ENCODE peak calls at places on chromosomes 3 and 15, in seven cellular contexts. O is HFFc6; R is astrocyte of the spinal cord; H is WTC11; X is uterus; W is foreskin fibroblast; J is CD8-positive, alpha-beta T cell. U is an unnamed sample.

GRCh38 chr3:184772667-184773272 is 39.2 kb upstream of the VPS8 start:
- DNase-seq in W (no peak), J (no peak), H (no peak), X (peak; percentile 36), O (no peak), R (no peak), U (no peak)

GRCh38 chr15:34647569-34648334 is 64.3 kb upstream of the GOLGA8B start:
- DNase-seq in R (no peak), J (no peak), W (peak; percentile 25), X (no peak), H (no peak), O (no peak), U (no peak)

GRCh38 chr3:58193682-58194407 is 16.9 kb downstream of the DNASE1L3 start:
- DNase-seq in J (no peak), R (no peak), H (no peak), O (no peak), W (no peak), X (no peak), U (no peak)

GRCh38 chr3:139745831-139746230 is 68.1 kb upstream of the NMNAT3 start:
- DNase-seq in J (no peak), X (no peak), W (peak; percentile 48), H (no peak), R (peak; percentile 54), O (no peak), U (no peak)

GRCh38 chr15:88654430-88655102 is 15.8 kb downstream of the ISG20 start:
- DNase-seq in W (no peak), R (no peak), O (no peak), H (no peak), X (no peak), J (no peak), U (no peak)

GRCh38 chr3:184186184-184186901 is at the start of gene ABCF3:
- DNase-seq in H (no peak), X (peak; percentile 43), J (no peak), R (no peak), O (peak; percentile 33), W (peak; percentile 80), U (no peak)

GRCh38 chr15:64825431-64826294 is at the start of gene PIF1:
- DNase-seq in J (peak; percentile 75), W (peak; percentile 98), X (peak; percentile 87), R (peak; percentile 99), O (peak; percentile 99), H (peak; percentile 91), U (peak; percentile 80)

GRCh38 chr15:61556037-61556648 is 327.0 kb upstream of the RORA start:
- DNase-seq in H (no peak), J (no peak), W (peak; percentile 19), O (no peak), X (no peak), R (peak; percentile 86), U (no peak)

GRCh38 chr15:39273805-39274411 is 307.0 kb upstream of the THBS1 start:
- DNase-seq in R (peak; percentile 62), O (no peak), W (peak; percentile 19), X (no peak), J (no peak), H (no peak), U (no peak)

GRCh38 chr3:30042274-30042859 is 564.0 kb upstream of the TGFBR2 start:
- DNase-seq in J (peak; percentile 37), H (peak; percentile 58), R (peak; percentile 84), W (peak; percentile 89), O (peak; percentile 58), X (peak; percentile 49), U (peak; percentile 68)

GRCh38 chr3:134309987-134310700 is 59.5 kb upstream of the RYK start:
- DNase-seq in R (no peak), W (no peak), X (no peak), O (no peak), H (no peak), J (no peak), U (no peak)

GRCh38 chr15:69118089-69118488 is 42.3 kb upstream of the GLCE start:
- DNase-seq in H (no peak), J (no peak), W (no peak), R (no peak), X (no peak), O (no peak), U (no peak)

GRCh38 chr15:67228286-67228685 is 26.2 kb downstream of the AAGAB start:
- DNase-seq in H (no peak), X (no peak), J (no peak), W (no peak), R (no peak), O (no peak), U (no peak)

GRCh38 chr15:77818484-77819270 is 186.0 kb upstream of the LINGO1 start:
- DNase-seq in W (no peak), R (no peak), X (no peak), J (no peak), H (peak; percentile 39), O (no peak), U (no peak)

GRCh38 chr15:72319360-72319984 is 485 bp downstream of the CELF6 start:
- DNase-seq in H (peak; percentile 90), W (peak; percentile 82), X (peak; percentile 66), O (peak; percentile 10), R (peak; percentile 52), J (peak; percentile 25), U (peak; percentile 88)

GRCh38 chr3:8822141-8822540 is 52.7 kb upstream of the OXTR start:
- DNase-seq in O (peak; percentile 83), R (peak; percentile 66), X (no peak), W (peak; percentile 81), J (no peak), H (no peak), U (no peak)

GRCh38 chr15:57994468-57995154 is 70.9 kb downstream of the ALDH1A2 start:
- DNase-seq in O (no peak), X (no peak), H (no peak), W (peak; percentile 75), R (peak; percentile 43), J (no peak), U (no peak)

GRCh38 chr3:124117486-124117885 is 125.6 kb upstream of the ROPN1 start:
- DNase-seq in J (no peak), X (no peak), W (peak; percentile 68), O (peak; percentile 50), R (peak; percentile 50), H (no peak), U (no peak)

GRCh38 chr15:43067717-43068461 is 37.9 kb downstream of the UBR1 start:
- DNase-seq in R (peak; percentile 71), O (no peak), J (no peak), X (no peak), W (peak; percentile 80), H (no peak), U (no peak)

DNA sequence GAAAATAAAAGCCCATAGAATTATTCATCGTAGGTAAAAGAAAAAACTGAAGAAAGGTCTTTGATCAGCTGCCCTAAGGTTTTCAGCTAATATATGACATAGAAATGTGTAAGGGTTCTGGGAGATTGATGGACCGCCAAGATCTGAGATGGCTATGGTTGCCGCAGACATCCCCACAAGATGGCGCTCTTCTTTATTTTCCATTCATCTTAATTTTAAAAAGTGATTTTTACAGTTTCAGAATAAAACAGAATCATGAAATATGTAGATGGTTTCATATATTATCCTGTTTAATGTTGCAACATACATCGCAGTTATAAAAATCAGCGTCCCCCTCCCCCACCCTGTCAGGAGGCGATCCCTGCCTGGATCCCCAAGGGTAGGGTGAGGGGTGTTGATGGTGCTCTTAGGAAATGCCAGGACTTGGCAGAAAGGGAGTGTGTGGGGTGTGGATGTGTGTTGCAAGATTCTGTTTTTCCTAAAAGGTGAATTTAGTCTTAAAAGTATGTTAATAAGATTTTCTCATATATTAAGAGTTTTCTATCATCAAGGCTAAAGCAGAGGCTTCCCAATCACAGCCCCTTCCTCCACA is 68.8 kb downstream of the ANXA2 start:
- DNase-seq in W (peak; percentile 77), O (no peak), H (no peak), R (peak; percentile 40), J (no peak), X (no peak), U (peak; percentile 33)
- TF ChIP-seq CTCF in W (peak; percentile 74), O (peak; percentile 95), H (peak; percentile 57), R (peak; percentile 75), J (peak; percentile 62), X (no peak), U (peak; percentile 83)

DNA sequence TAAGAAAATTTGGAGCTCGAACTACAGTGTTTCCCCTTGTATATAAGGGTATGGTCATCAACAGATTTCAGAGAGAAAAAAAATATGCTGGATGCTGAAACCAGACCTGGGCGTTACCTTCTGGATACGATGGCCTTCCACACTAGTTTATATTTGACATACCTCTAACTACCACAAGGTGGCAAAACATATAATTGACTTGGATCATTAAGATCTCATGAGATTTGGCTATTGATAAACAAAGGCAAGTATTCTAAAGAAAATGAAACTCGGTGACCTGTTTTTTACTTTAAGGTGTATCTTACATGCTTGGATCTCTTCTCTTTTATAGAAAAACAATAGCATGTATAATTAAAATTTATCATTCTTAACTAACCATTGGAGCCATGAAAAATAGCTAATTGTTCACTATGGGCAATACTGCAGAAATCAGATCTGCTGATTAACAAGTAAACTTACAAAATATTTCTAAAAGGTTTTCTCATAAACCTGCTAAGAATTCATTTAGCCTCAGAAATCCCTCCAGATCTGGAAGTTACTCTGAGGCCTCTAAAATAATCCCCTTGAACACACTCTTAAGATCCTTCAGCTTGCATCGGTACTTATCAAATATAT is 300.6 kb upstream of the KCNH8 start:
- DNase-seq in X (no peak), O (no peak), H (no peak), W (no peak), J (no peak), R (no peak), U (no peak)
- TF ChIP-seq CTCF in X (no peak), O (peak; percentile 27), H (peak; percentile 60), W (no peak), J (peak; percentile 45), R (no peak), U (peak; percentile 76)

DNA sequence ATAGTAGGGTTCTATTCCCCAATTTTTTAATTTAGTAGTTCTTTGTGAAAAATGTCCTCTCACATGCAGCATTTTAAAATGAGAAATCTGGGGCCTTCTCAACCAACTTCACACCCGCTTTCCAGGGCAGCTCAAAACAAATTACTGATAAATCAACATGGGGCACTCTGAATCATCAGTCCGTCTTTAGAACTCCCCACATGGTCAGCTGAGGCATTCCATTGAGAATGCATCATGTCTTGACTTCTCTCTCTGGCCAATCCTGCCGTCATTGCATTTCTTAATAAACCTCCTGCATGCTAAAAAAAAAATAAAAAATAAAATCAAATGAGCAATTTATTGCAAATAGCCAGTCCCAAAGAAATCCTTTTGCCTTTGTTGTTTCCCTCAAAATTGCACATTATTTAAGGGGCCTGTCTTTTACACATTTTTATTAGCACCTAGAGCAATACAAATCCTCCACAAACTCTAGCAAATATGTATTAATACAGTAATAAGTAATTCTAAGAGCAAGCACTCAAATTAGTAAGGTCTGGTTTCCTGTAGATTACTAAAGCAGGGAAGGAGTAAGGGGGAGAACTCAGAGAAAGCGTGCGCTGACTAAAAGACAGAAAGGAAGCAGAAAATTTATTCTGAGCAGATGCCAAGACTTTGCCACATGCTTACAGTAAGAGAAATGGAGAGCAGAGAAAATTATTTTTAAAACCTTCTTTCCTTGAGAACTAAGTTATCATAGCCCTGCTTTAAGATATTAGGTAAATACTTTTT is 175.7 kb downstream of the TNIK start:
- DNase-seq in R (peak; percentile 96), O (peak; percentile 91), H (no peak), X (peak; percentile 39), W (peak; percentile 94), J (no peak), U (no peak)
- TF ChIP-seq CTCF in R (no peak), O (no peak), H (no peak), X (no peak), W (no peak), J (no peak), U (no peak)

GRCh38 chr15:70265466-70265978 is 167.8 kb upstream of the TLE3 start:
- DNase-seq in O (no peak), X (no peak), J (no peak), R (no peak), H (no peak), W (no peak), U (no peak)
- TF ChIP-seq CTCF in O (peak; percentile 56), X (no peak), J (no peak), R (peak; percentile 21), H (no peak), W (no peak), U (no peak)

GRCh38 chr3:115085197-115085865 is 61.8 kb downstream of the ZBTB20 start:
- DNase-seq in X (no peak), W (peak; percentile 33), R (no peak), O (no peak), H (no peak), J (no peak), U (no peak)
- TF ChIP-seq CTCF in X (no peak), W (peak; percentile 27), R (peak; percentile 31), O (peak; percentile 68), H (peak; percentile 37), J (no peak), U (peak; percentile 87)

U was measured in endothelial cell.